ENCODE peak calls at places on chromosomes 3 and 15, in nine cellular contexts. One of them, this sample, is unnamed.

GRCh38 chr3:6791161-6791560 is 69.8 kb upstream of the GRM7 start:
- DNase-seq in fibroblast of lung: peak; percentile 34
- DNase-seq in AG10803: no peak
- DNase-seq in endodermal cell: no peak
- DNase-seq in lower lobe of right lung: no peak
- DNase-seq in heart right ventricle: no peak
- DNase-seq in fibroblast of pulmonary artery: peak; percentile 17
- DNase-seq in astrocyte of the spinal cord: peak; percentile 40
- DNase-seq in mesenchymal stem cell: no peak
- DNase-seq in this sample: peak; percentile 10

GRCh38 chr3:43582876-43583275 is 38.9 kb downstream of the ANO10 start:
- DNase-seq in AG10803: peak; percentile 17
- DNase-seq in mesenchymal stem cell: no peak
- DNase-seq in heart right ventricle: no peak
- DNase-seq in endodermal cell: no peak
- DNase-seq in fibroblast of pulmonary artery: no peak
- DNase-seq in fibroblast of lung: peak; percentile 36
- DNase-seq in astrocyte of the spinal cord: no peak
- DNase-seq in lower lobe of right lung: no peak
- DNase-seq in this sample: peak; percentile 3

GRCh38 chr3:65146149-65146548 is 458.3 kb upstream of the ADAMTS9 start:
- DNase-seq in lower lobe of right lung: no peak
- DNase-seq in endodermal cell: peak; percentile 90
- DNase-seq in astrocyte of the spinal cord: peak; percentile 73
- DNase-seq in fibroblast of pulmonary artery: no peak
- DNase-seq in mesenchymal stem cell: peak; percentile 11
- DNase-seq in heart right ventricle: no peak
- DNase-seq in fibroblast of lung: peak; percentile 72
- DNase-seq in AG10803: peak; percentile 9
- DNase-seq in this sample: no peak

GRCh38 chr3:145015243-145015642 is 1043.6 kb downstream of the DIPK2A start:
- DNase-seq in AG10803: peak; percentile 2
- DNase-seq in mesenchymal stem cell: peak; percentile 14
- DNase-seq in heart right ventricle: no peak
- DNase-seq in astrocyte of the spinal cord: peak; percentile 75
- DNase-seq in endodermal cell: no peak
- DNase-seq in lower lobe of right lung: no peak
- DNase-seq in fibroblast of lung: peak; percentile 52
- DNase-seq in fibroblast of pulmonary artery: peak; percentile 83
- DNase-seq in this sample: peak; percentile 31

GRCh38 chr3:13199006-13199776 is 126.0 kb upstream of the IQSEC1 start:
- DNase-seq in AG10803: no peak
- DNase-seq in heart right ventricle: no peak
- DNase-seq in astrocyte of the spinal cord: no peak
- DNase-seq in fibroblast of lung: no peak
- DNase-seq in mesenchymal stem cell: no peak
- DNase-seq in endodermal cell: peak; percentile 37
- DNase-seq in fibroblast of pulmonary artery: no peak
- DNase-seq in lower lobe of right lung: peak; percentile 28
- DNase-seq in this sample: no peak

GRCh38 chr15:100100926-100101325 is 240.8 kb downstream of the ADAMTS17 start:
- DNase-seq in lower lobe of right lung: no peak
- DNase-seq in endodermal cell: peak; percentile 20
- DNase-seq in fibroblast of lung: no peak
- DNase-seq in mesenchymal stem cell: no peak
- DNase-seq in astrocyte of the spinal cord: no peak
- DNase-seq in fibroblast of pulmonary artery: no peak
- DNase-seq in AG10803: no peak
- DNase-seq in heart right ventricle: no peak
- DNase-seq in this sample: no peak

GRCh38 chr3:125403789-125404188 is 28.7 kb upstream of the ZNF148 start:
- DNase-seq in heart right ventricle: no peak
- DNase-seq in astrocyte of the spinal cord: no peak
- DNase-seq in mesenchymal stem cell: no peak
- DNase-seq in fibroblast of pulmonary artery: no peak
- DNase-seq in fibroblast of lung: peak; percentile 54
- DNase-seq in lower lobe of right lung: no peak
- DNase-seq in endodermal cell: no peak
- DNase-seq in AG10803: peak; percentile 62
- DNase-seq in this sample: peak; percentile 34

GRCh38 chr3:129238945-129239705 is 10.3 kb upstream of the COPG1 start:
- DNase-seq in endodermal cell: no peak
- DNase-seq in AG10803: peak; percentile 79
- DNase-seq in fibroblast of pulmonary artery: peak; percentile 68
- DNase-seq in lower lobe of right lung: peak; percentile 58
- DNase-seq in fibroblast of lung: peak; percentile 19
- DNase-seq in heart right ventricle: no peak
- DNase-seq in mesenchymal stem cell: peak; percentile 25
- DNase-seq in astrocyte of the spinal cord: no peak
- DNase-seq in this sample: peak; percentile 77

GRCh38 chr3:33047842-33048834 is 48.8 kb downstream of the GLB1 start:
- DNase-seq in lower lobe of right lung: no peak
- DNase-seq in astrocyte of the spinal cord: no peak
- DNase-seq in heart right ventricle: no peak
- DNase-seq in endodermal cell: no peak
- DNase-seq in fibroblast of pulmonary artery: no peak
- DNase-seq in mesenchymal stem cell: no peak
- DNase-seq in fibroblast of lung: no peak
- DNase-seq in AG10803: no peak
- DNase-seq in this sample: no peak

GRCh38 chr3:38585791-38586420 is 63.6 kb downstream of the SCN5A start:
- DNase-seq in fibroblast of lung: no peak
- DNase-seq in heart right ventricle: peak; percentile 1
- DNase-seq in lower lobe of right lung: peak; percentile 25
- DNase-seq in fibroblast of pulmonary artery: no peak
- DNase-seq in AG10803: no peak
- DNase-seq in astrocyte of the spinal cord: no peak
- DNase-seq in mesenchymal stem cell: no peak
- DNase-seq in endodermal cell: peak; percentile 26
- DNase-seq in this sample: no peak

GRCh38 chr15:45009046-45009445 is 13.9 kb upstream of the SORD start:
- DNase-seq in fibroblast of lung: no peak
- DNase-seq in mesenchymal stem cell: no peak
- DNase-seq in endodermal cell: no peak
- DNase-seq in lower lobe of right lung: no peak
- DNase-seq in fibroblast of pulmonary artery: no peak
- DNase-seq in AG10803: no peak
- DNase-seq in astrocyte of the spinal cord: no peak
- DNase-seq in heart right ventricle: no peak
- DNase-seq in this sample: no peak

GRCh38 chr15:25342629-25343028 is 96.2 kb downstream of the UBE3A start:
- DNase-seq in fibroblast of pulmonary artery: no peak
- DNase-seq in astrocyte of the spinal cord: no peak
- DNase-seq in AG10803: no peak
- DNase-seq in mesenchymal stem cell: no peak
- DNase-seq in heart right ventricle: no peak
- DNase-seq in endodermal cell: no peak
- DNase-seq in fibroblast of lung: no peak
- DNase-seq in lower lobe of right lung: no peak
- DNase-seq in this sample: no peak

GRCh38 chr3:189983612-189984011 is 137.1 kb downstream of the P3H2 start:
- DNase-seq in fibroblast of pulmonary artery: no peak
- DNase-seq in fibroblast of lung: no peak
- DNase-seq in lower lobe of right lung: no peak
- DNase-seq in astrocyte of the spinal cord: no peak
- DNase-seq in AG10803: no peak
- DNase-seq in heart right ventricle: no peak
- DNase-seq in endodermal cell: no peak
- DNase-seq in mesenchymal stem cell: no peak
- DNase-seq in this sample: no peak

GRCh38 chr15:101479342-101479845 is 10.1 kb downstream of the PCSK6 start:
- DNase-seq in AG10803: no peak
- DNase-seq in fibroblast of lung: no peak
- DNase-seq in endodermal cell: peak; percentile 37
- DNase-seq in astrocyte of the spinal cord: no peak
- DNase-seq in fibroblast of pulmonary artery: no peak
- DNase-seq in lower lobe of right lung: no peak
- DNase-seq in heart right ventricle: no peak
- DNase-seq in mesenchymal stem cell: no peak
- DNase-seq in this sample: no peak

GRCh38 chr3:152471814-152472605 is 203.3 kb downstream of the MBNL1 start:
- DNase-seq in fibroblast of pulmonary artery: peak; percentile 75
- DNase-seq in AG10803: peak; percentile 59
- DNase-seq in heart right ventricle: peak; percentile 80
- DNase-seq in fibroblast of lung: peak; percentile 43
- DNase-seq in astrocyte of the spinal cord: peak; percentile 63
- DNase-seq in endodermal cell: peak; percentile 76
- DNase-seq in lower lobe of right lung: peak; percentile 41
- DNase-seq in mesenchymal stem cell: peak; percentile 59
- DNase-seq in this sample: peak; percentile 74

GRCh38 chr3:141065841-141066592 is 14.9 kb downstream of the SPSB4 start:
- DNase-seq in endodermal cell: peak; percentile 30
- DNase-seq in fibroblast of lung: no peak
- DNase-seq in astrocyte of the spinal cord: no peak
- DNase-seq in mesenchymal stem cell: no peak
- DNase-seq in AG10803: no peak
- DNase-seq in lower lobe of right lung: no peak
- DNase-seq in fibroblast of pulmonary artery: no peak
- DNase-seq in heart right ventricle: no peak
- DNase-seq in this sample: no peak

GRCh38 chr15:33197636-33198035 is 3.1 kb upstream of the FMN1 start:
- DNase-seq in lower lobe of right lung: no peak
- DNase-seq in fibroblast of lung: no peak
- DNase-seq in astrocyte of the spinal cord: no peak
- DNase-seq in AG10803: no peak
- DNase-seq in endodermal cell: no peak
- DNase-seq in fibroblast of pulmonary artery: no peak
- DNase-seq in heart right ventricle: no peak
- DNase-seq in mesenchymal stem cell: no peak
- DNase-seq in this sample: no peak

GRCh38 chr15:33200903-33201302 is 6.4 kb upstream of the FMN1 start:
- DNase-seq in mesenchymal stem cell: no peak
- DNase-seq in AG10803: no peak
- DNase-seq in endodermal cell: no peak
- DNase-seq in lower lobe of right lung: no peak
- DNase-seq in fibroblast of pulmonary artery: no peak
- DNase-seq in astrocyte of the spinal cord: no peak
- DNase-seq in fibroblast of lung: peak; percentile 76
- DNase-seq in heart right ventricle: no peak
- DNase-seq in this sample: no peak

GRCh38 chr15:33204087-33204486 is 9.6 kb upstream of the FMN1 start:
- DNase-seq in lower lobe of right lung: no peak
- DNase-seq in heart right ventricle: no peak
- DNase-seq in endodermal cell: no peak
- DNase-seq in mesenchymal stem cell: no peak
- DNase-seq in fibroblast of pulmonary artery: no peak
- DNase-seq in astrocyte of the spinal cord: no peak
- DNase-seq in fibroblast of lung: peak; percentile 44
- DNase-seq in AG10803: no peak
- DNase-seq in this sample: no peak

GRCh38 chr15:33200444-33200843 is 5.9 kb upstream of the FMN1 start:
- DNase-seq in heart right ventricle: no peak
- DNase-seq in AG10803: no peak
- DNase-seq in mesenchymal stem cell: no peak
- DNase-seq in fibroblast of pulmonary artery: no peak
- DNase-seq in fibroblast of lung: peak; percentile 77
- DNase-seq in lower lobe of right lung: no peak
- DNase-seq in astrocyte of the spinal cord: no peak
- DNase-seq in endodermal cell: no peak
- DNase-seq in this sample: no peak

GRCh38 chr15:33201376-33202189 is 7.1 kb upstream of the FMN1 start:
- DNase-seq in fibroblast of pulmonary artery: no peak
- DNase-seq in lower lobe of right lung: peak; percentile 57
- DNase-seq in heart right ventricle: peak; percentile 7
- DNase-seq in astrocyte of the spinal cord: peak; percentile 30
- DNase-seq in endodermal cell: peak; percentile 91
- DNase-seq in AG10803: peak; percentile 12
- DNase-seq in fibroblast of lung: peak; percentile 64
- DNase-seq in mesenchymal stem cell: peak; percentile 46
- DNase-seq in this sample: no peak
- H3K4me3 ChIP-seq in fibroblast of pulmonary artery: peak overlapping the region; percentile 18
- H3K4me3 ChIP-seq in lower lobe of right lung: peak overlapping the region; percentile 42
- H3K4me3 ChIP-seq in heart right ventricle: peak overlapping the region; percentile 45
- H3K4me3 ChIP-seq in astrocyte of the spinal cord: peak overlapping the region; percentile 12
- H3K4me3 ChIP-seq in endodermal cell: no peak overlapping the region
- H3K4me3 ChIP-seq in AG10803: peak overlapping the region; percentile 50
- H3K4me3 ChIP-seq in fibroblast of lung: no peak overlapping the region
- H3K4me3 ChIP-seq in mesenchymal stem cell: peak overlapping the region; percentile 77
- H3K4me3 ChIP-seq in this sample: no peak overlapping the region

DNA sequence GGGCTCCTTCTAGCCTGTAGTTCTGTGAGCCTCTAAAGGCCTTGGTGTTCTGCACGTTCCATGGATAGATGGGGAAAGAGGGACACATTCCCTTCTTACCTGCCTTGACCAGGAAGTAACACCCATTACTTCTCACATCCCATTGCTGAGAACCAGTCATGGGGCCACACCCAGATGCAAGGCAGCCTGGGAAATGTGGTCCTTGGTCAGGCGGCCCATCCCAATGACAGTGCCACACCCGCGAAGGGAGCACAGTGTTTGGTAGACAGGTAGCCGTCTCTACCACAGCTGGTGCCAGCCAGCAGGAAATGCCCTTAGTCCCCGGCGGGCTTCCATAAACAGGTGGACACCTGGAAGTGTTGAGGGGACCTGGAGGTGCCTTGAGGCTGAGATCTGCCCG is 23.2 kb upstream of the LCTL start:
- DNase-seq in astrocyte of the spinal cord: no peak
- DNase-seq in AG10803: no peak
- DNase-seq in fibroblast of lung: no peak
- DNase-seq in endodermal cell: peak; percentile 75
- DNase-seq in lower lobe of right lung: peak; percentile 24
- DNase-seq in mesenchymal stem cell: no peak
- DNase-seq in heart right ventricle: no peak
- DNase-seq in fibroblast of pulmonary artery: no peak
- DNase-seq in this sample: no peak
- H3K4me3 ChIP-seq in astrocyte of the spinal cord: no peak overlapping the region
- H3K4me3 ChIP-seq in AG10803: no peak overlapping the region
- H3K4me3 ChIP-seq in fibroblast of lung: no peak overlapping the region
- H3K4me3 ChIP-seq in endodermal cell: no peak overlapping the region
- H3K4me3 ChIP-seq in lower lobe of right lung: no peak overlapping the region
- H3K4me3 ChIP-seq in mesenchymal stem cell: no peak overlapping the region
- H3K4me3 ChIP-seq in heart right ventricle: no peak overlapping the region
- H3K4me3 ChIP-seq in fibroblast of pulmonary artery: no peak overlapping the region
- H3K4me3 ChIP-seq in this sample: no peak overlapping the region

DNA sequence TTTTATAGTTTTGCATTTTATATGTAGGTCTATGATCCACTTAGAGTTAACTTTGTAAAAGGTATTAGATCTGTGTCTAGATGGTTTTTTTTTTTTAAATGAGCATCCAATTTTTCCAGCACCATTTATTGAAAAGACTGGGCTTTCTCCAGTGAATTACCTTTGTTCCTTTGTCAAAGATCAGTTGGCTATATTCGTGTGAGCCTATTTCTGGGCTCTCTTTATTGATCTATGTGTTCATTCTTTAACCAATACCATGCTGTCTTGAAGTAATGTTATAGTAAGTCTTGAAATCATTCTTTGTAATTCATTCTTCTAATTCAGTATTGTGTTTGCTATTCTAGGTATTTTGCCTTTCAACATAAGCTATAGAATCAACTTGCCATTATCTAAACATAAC is 165.4 kb upstream of the ARPP21 start:
- DNase-seq in astrocyte of the spinal cord: no peak
- DNase-seq in AG10803: no peak
- DNase-seq in lower lobe of right lung: no peak
- DNase-seq in mesenchymal stem cell: no peak
- DNase-seq in fibroblast of pulmonary artery: no peak
- DNase-seq in endodermal cell: no peak
- DNase-seq in fibroblast of lung: no peak
- DNase-seq in heart right ventricle: no peak
- DNase-seq in this sample: no peak
- H3K4me3 ChIP-seq in astrocyte of the spinal cord: no peak overlapping the region
- H3K4me3 ChIP-seq in AG10803: no peak overlapping the region
- H3K4me3 ChIP-seq in lower lobe of right lung: no peak overlapping the region
- H3K4me3 ChIP-seq in mesenchymal stem cell: no peak overlapping the region
- H3K4me3 ChIP-seq in fibroblast of pulmonary artery: no peak overlapping the region
- H3K4me3 ChIP-seq in endodermal cell: no peak overlapping the region
- H3K4me3 ChIP-seq in fibroblast of lung: no peak overlapping the region
- H3K4me3 ChIP-seq in heart right ventricle: no peak overlapping the region
- H3K4me3 ChIP-seq in this sample: no peak overlapping the region

GRCh38 chr3:46383211-46383945 is 12.6 kb downstream of the CCR5 start:
- DNase-seq in AG10803: no peak
- DNase-seq in mesenchymal stem cell: no peak
- DNase-seq in fibroblast of pulmonary artery: no peak
- DNase-seq in lower lobe of right lung: peak; percentile 67
- DNase-seq in astrocyte of the spinal cord: no peak
- DNase-seq in fibroblast of lung: no peak
- DNase-seq in endodermal cell: peak; percentile 22
- DNase-seq in heart right ventricle: no peak
- DNase-seq in this sample: no peak
- H3K4me3 ChIP-seq in AG10803: no peak overlapping the region
- H3K4me3 ChIP-seq in mesenchymal stem cell: no peak overlapping the region
- H3K4me3 ChIP-seq in fibroblast of pulmonary artery: no peak overlapping the region
- H3K4me3 ChIP-seq in lower lobe of right lung: no peak overlapping the region
- H3K4me3 ChIP-seq in astrocyte of the spinal cord: no peak overlapping the region
- H3K4me3 ChIP-seq in fibroblast of lung: no peak overlapping the region
- H3K4me3 ChIP-seq in endodermal cell: no peak overlapping the region
- H3K4me3 ChIP-seq in heart right ventricle: no peak overlapping the region
- H3K4me3 ChIP-seq in this sample: no peak overlapping the region